ENCODE peak calls at places on chromosomes 12 and 14, in four cellular contexts. N, A, G and Z are unnamed samples.

GRCh38 chr14:84825481-84825880 is 704.5 kb upstream of the FLRT2 start:
- DNase-seq in A (no peak), N (no peak), G (no peak), Z (no peak)

GRCh38 chr12:9066755-9067433 is 48.8 kb downstream of the A2M start:
- DNase-seq in G (no peak), A (no peak), N (no peak), Z (no peak)

GRCh38 chr12:49925433-49926194 is 21.9 kb upstream of the FAIM2 start:
- DNase-seq in A (no peak), G (no peak), N (no peak), Z (no peak)

GRCh38 chr14:103427485-103428443 is 42.5 kb downstream of the MARK3 start:
- DNase-seq in N (no peak), G (peak; percentile 86), A (no peak), Z (no peak)

GRCh38 chr12:109732321-109733305 is 19.0 kb downstream of the FAM222A start:
- DNase-seq in A (peak; percentile 1), N (no peak), G (no peak), Z (no peak)

GRCh38 chr14:63290741-63291286 is 27.9 kb downstream of the GPHB5 start:
- DNase-seq in G (no peak), N (no peak), A (no peak), Z (no peak)

GRCh38 chr12:116432321-116432750 is 126.8 kb upstream of the MAP1LC3B2 start:
- DNase-seq in N (no peak), A (no peak), G (no peak), Z (no peak)

GRCh38 chr12:120468846-120469449 is 600 bp downstream of the SRSF9 start:
- DNase-seq in A (peak; percentile 56), N (no peak), G (peak; percentile 27), Z (peak; percentile 47)

GRCh38 chr12:119666900-119667576 is 895 bp upstream of the PRKAB1 start:
- DNase-seq in G (peak; percentile 39), A (no peak), N (no peak), Z (no peak)

GRCh38 chr14:49986344-49987014 is 93.6 kb downstream of the ARF6 start:
- DNase-seq in A (no peak), N (no peak), G (no peak), Z (no peak)

GRCh38 chr14:67493092-67493717 is 4.7 kb upstream of the TMEM229B start:
- DNase-seq in A (no peak), N (no peak), G (no peak), Z (no peak)

GRCh38 chr12:88299567-88300101 is 157.5 kb downstream of the TMTC3 start:
- DNase-seq in A (no peak), N (no peak), G (peak; percentile 18), Z (no peak)

GRCh38 chr14:88934231-88934898 is 109.9 kb downstream of the TTC8 start:
- DNase-seq in A (no peak), N (no peak), G (no peak), Z (no peak)

GRCh38 chr12:65892905-65893304 is 68.6 kb downstream of the HMGA2 start:
- DNase-seq in G (peak; percentile 51), N (no peak), A (peak; percentile 50), Z (no peak)